ENCODE peak calls at places on chromosomes 2 and 18, in ten cellular contexts. One of them, this sample, is unnamed.

GRCh38 chr18:49029628-49030027 is 78.9 kb upstream of the SMAD7 start:
- DNase-seq in NCI-H1417: no peak
- DNase-seq in RWPE1: no peak
- DNase-seq in left cardiac atrium: no peak
- DNase-seq in NCI-H82: no peak
- DNase-seq in A172: no peak
- DNase-seq in stimulated activated CD8-positive, alpha-beta memory T cell treated with anti-CD3 and anti-CD28 coated beads, Interleukin-12 subunit alpha, Interleukin-12 subunit beta, amount 100 ng/mL, for 4 hours: no peak
- DNase-seq in D341Med: no peak
- DNase-seq in colonic mucosa: peak; percentile 12
- DNase-seq in H7: no peak
- DNase-seq in this sample: no peak

GRCh38 chr2:172230783-172231446 is 128.2 kb upstream of the DLX2 start:
- DNase-seq in stimulated activated CD8-positive, alpha-beta memory T cell treated with anti-CD3 and anti-CD28 coated beads, Interleukin-12 subunit alpha, Interleukin-12 subunit beta, amount 100 ng/mL, for 4 hours: no peak
- DNase-seq in D341Med: no peak
- DNase-seq in A172: peak; percentile 89
- DNase-seq in NCI-H82: peak; percentile 28
- DNase-seq in left cardiac atrium: no peak
- DNase-seq in NCI-H1417: no peak
- DNase-seq in H7: no peak
- DNase-seq in RWPE1: peak; percentile 53
- DNase-seq in colonic mucosa: no peak
- DNase-seq in this sample: no peak

GRCh38 chr18:58755304-58756010 is 84.2 kb downstream of the MALT1 start:
- DNase-seq in H7: no peak
- DNase-seq in D341Med: no peak
- DNase-seq in RWPE1: no peak
- DNase-seq in NCI-H82: peak; percentile 31
- DNase-seq in left cardiac atrium: peak; percentile 41
- DNase-seq in stimulated activated CD8-positive, alpha-beta memory T cell treated with anti-CD3 and anti-CD28 coated beads, Interleukin-12 subunit alpha, Interleukin-12 subunit beta, amount 100 ng/mL, for 4 hours: no peak
- DNase-seq in A172: no peak
- DNase-seq in colonic mucosa: peak; percentile 49
- DNase-seq in NCI-H1417: no peak
- DNase-seq in this sample: no peak

GRCh38 chr2:229223107-229223506 is 48.0 kb downstream of the PID1 start:
- DNase-seq in D341Med: no peak
- DNase-seq in stimulated activated CD8-positive, alpha-beta memory T cell treated with anti-CD3 and anti-CD28 coated beads, Interleukin-12 subunit alpha, Interleukin-12 subunit beta, amount 100 ng/mL, for 4 hours: no peak
- DNase-seq in left cardiac atrium: no peak
- DNase-seq in H7: no peak
- DNase-seq in colonic mucosa: no peak
- DNase-seq in NCI-H82: no peak
- DNase-seq in RWPE1: no peak
- DNase-seq in NCI-H1417: no peak
- DNase-seq in A172: no peak
- DNase-seq in this sample: no peak

GRCh38 chr2:177355874-177356273 is 36.7 kb upstream of the AGPS start:
- DNase-seq in NCI-H82: no peak
- DNase-seq in colonic mucosa: no peak
- DNase-seq in stimulated activated CD8-positive, alpha-beta memory T cell treated with anti-CD3 and anti-CD28 coated beads, Interleukin-12 subunit alpha, Interleukin-12 subunit beta, amount 100 ng/mL, for 4 hours: no peak
- DNase-seq in A172: peak; percentile 7
- DNase-seq in H7: no peak
- DNase-seq in D341Med: no peak
- DNase-seq in NCI-H1417: no peak
- DNase-seq in RWPE1: no peak
- DNase-seq in left cardiac atrium: no peak
- DNase-seq in this sample: no peak

GRCh38 chr2:88827821-88828220 is 136.3 kb downstream of the RPIA start:
- DNase-seq in NCI-H1417: no peak
- DNase-seq in RWPE1: no peak
- DNase-seq in A172: no peak
- DNase-seq in stimulated activated CD8-positive, alpha-beta memory T cell treated with anti-CD3 and anti-CD28 coated beads, Interleukin-12 subunit alpha, Interleukin-12 subunit beta, amount 100 ng/mL, for 4 hours: no peak
- DNase-seq in H7: no peak
- DNase-seq in left cardiac atrium: no peak
- DNase-seq in NCI-H82: no peak
- DNase-seq in colonic mucosa: no peak
- DNase-seq in D341Med: no peak
- DNase-seq in this sample: no peak

GRCh38 chr2:216144372-216144771 is 35.2 kb downstream of the XRCC5 start:
- DNase-seq in D341Med: no peak
- DNase-seq in RWPE1: no peak
- DNase-seq in stimulated activated CD8-positive, alpha-beta memory T cell treated with anti-CD3 and anti-CD28 coated beads, Interleukin-12 subunit alpha, Interleukin-12 subunit beta, amount 100 ng/mL, for 4 hours: no peak
- DNase-seq in NCI-H82: no peak
- DNase-seq in NCI-H1417: no peak
- DNase-seq in left cardiac atrium: no peak
- DNase-seq in H7: no peak
- DNase-seq in colonic mucosa: no peak
- DNase-seq in A172: no peak
- DNase-seq in this sample: no peak

GRCh38 chr18:7133181-7133580 is 15.6 kb upstream of the LAMA1 start:
- DNase-seq in colonic mucosa: no peak
- DNase-seq in H7: no peak
- DNase-seq in D341Med: no peak
- DNase-seq in RWPE1: no peak
- DNase-seq in A172: peak; percentile 48
- DNase-seq in NCI-H1417: no peak
- DNase-seq in NCI-H82: no peak
- DNase-seq in left cardiac atrium: no peak
- DNase-seq in stimulated activated CD8-positive, alpha-beta memory T cell treated with anti-CD3 and anti-CD28 coated beads, Interleukin-12 subunit alpha, Interleukin-12 subunit beta, amount 100 ng/mL, for 4 hours: no peak
- DNase-seq in this sample: no peak

GRCh38 chr2:216221806-216222205 is 112.7 kb downstream of the XRCC5 start:
- DNase-seq in left cardiac atrium: no peak
- DNase-seq in D341Med: no peak
- DNase-seq in NCI-H82: no peak
- DNase-seq in stimulated activated CD8-positive, alpha-beta memory T cell treated with anti-CD3 and anti-CD28 coated beads, Interleukin-12 subunit alpha, Interleukin-12 subunit beta, amount 100 ng/mL, for 4 hours: no peak
- DNase-seq in colonic mucosa: no peak
- DNase-seq in NCI-H1417: no peak
- DNase-seq in A172: peak; percentile 84
- DNase-seq in H7: no peak
- DNase-seq in RWPE1: no peak
- DNase-seq in this sample: peak; percentile 49

GRCh38 chr2:39380525-39381150 is 56.4 kb downstream of the MAP4K3 start:
- DNase-seq in NCI-H1417: no peak
- DNase-seq in D341Med: no peak
- DNase-seq in NCI-H82: no peak
- DNase-seq in RWPE1: no peak
- DNase-seq in H7: no peak
- DNase-seq in stimulated activated CD8-positive, alpha-beta memory T cell treated with anti-CD3 and anti-CD28 coated beads, Interleukin-12 subunit alpha, Interleukin-12 subunit beta, amount 100 ng/mL, for 4 hours: no peak
- DNase-seq in left cardiac atrium: no peak
- DNase-seq in colonic mucosa: no peak
- DNase-seq in A172: no peak
- DNase-seq in this sample: no peak

GRCh38 chr2:70888925-70889715 is 46.6 kb upstream of the ATP6V1B1 start:
- DNase-seq in RWPE1: no peak
- DNase-seq in colonic mucosa: no peak
- DNase-seq in NCI-H1417: peak; percentile 96
- DNase-seq in D341Med: no peak
- DNase-seq in A172: no peak
- DNase-seq in left cardiac atrium: no peak
- DNase-seq in stimulated activated CD8-positive, alpha-beta memory T cell treated with anti-CD3 and anti-CD28 coated beads, Interleukin-12 subunit alpha, Interleukin-12 subunit beta, amount 100 ng/mL, for 4 hours: no peak
- DNase-seq in H7: peak; percentile 85
- DNase-seq in NCI-H82: no peak
- DNase-seq in this sample: no peak

GRCh38 chr2:102141011-102141914 is 1.3 kb upstream of the IL1R1 start:
- DNase-seq in NCI-H82: no peak
- DNase-seq in H7: peak; percentile 38
- DNase-seq in colonic mucosa: no peak
- DNase-seq in stimulated activated CD8-positive, alpha-beta memory T cell treated with anti-CD3 and anti-CD28 coated beads, Interleukin-12 subunit alpha, Interleukin-12 subunit beta, amount 100 ng/mL, for 4 hours: no peak
- DNase-seq in D341Med: no peak
- DNase-seq in A172: no peak
- DNase-seq in RWPE1: no peak
- DNase-seq in NCI-H1417: no peak
- DNase-seq in left cardiac atrium: no peak
- DNase-seq in this sample: no peak

GRCh38 chr2:151029406-151030157 is 232.1 kb downstream of the RBM43 start:
- DNase-seq in NCI-H1417: no peak
- DNase-seq in NCI-H82: no peak
- DNase-seq in RWPE1: no peak
- DNase-seq in colonic mucosa: no peak
- DNase-seq in D341Med: no peak
- DNase-seq in H7: no peak
- DNase-seq in A172: peak; percentile 38
- DNase-seq in stimulated activated CD8-positive, alpha-beta memory T cell treated with anti-CD3 and anti-CD28 coated beads, Interleukin-12 subunit alpha, Interleukin-12 subunit beta, amount 100 ng/mL, for 4 hours: no peak
- DNase-seq in left cardiac atrium: no peak
- DNase-seq in this sample: no peak

GRCh38 chr2:43269706-43270105 is 43.3 kb upstream of the ZFP36L2 start:
- DNase-seq in RWPE1: no peak
- DNase-seq in colonic mucosa: peak; percentile 51
- DNase-seq in NCI-H1417: no peak
- DNase-seq in stimulated activated CD8-positive, alpha-beta memory T cell treated with anti-CD3 and anti-CD28 coated beads, Interleukin-12 subunit alpha, Interleukin-12 subunit beta, amount 100 ng/mL, for 4 hours: no peak
- DNase-seq in NCI-H82: no peak
- DNase-seq in H7: no peak
- DNase-seq in A172: peak; percentile 76
- DNase-seq in left cardiac atrium: peak; percentile 83
- DNase-seq in D341Med: no peak
- DNase-seq in this sample: no peak

GRCh38 chr2:1504311-1504750 is 91.1 kb downstream of the TPO start:
- DNase-seq in colonic mucosa: no peak
- DNase-seq in D341Med: no peak
- DNase-seq in H7: peak; percentile 46
- DNase-seq in NCI-H82: no peak
- DNase-seq in stimulated activated CD8-positive, alpha-beta memory T cell treated with anti-CD3 and anti-CD28 coated beads, Interleukin-12 subunit alpha, Interleukin-12 subunit beta, amount 100 ng/mL, for 4 hours: no peak
- DNase-seq in A172: no peak
- DNase-seq in NCI-H1417: no peak
- DNase-seq in RWPE1: no peak
- DNase-seq in left cardiac atrium: no peak
- DNase-seq in this sample: no peak

GRCh38 chr2:27889774-27890145 is 427 bp downstream of the RBKS start:
- DNase-seq in colonic mucosa: peak; percentile 32
- DNase-seq in A172: no peak
- DNase-seq in stimulated activated CD8-positive, alpha-beta memory T cell treated with anti-CD3 and anti-CD28 coated beads, Interleukin-12 subunit alpha, Interleukin-12 subunit beta, amount 100 ng/mL, for 4 hours: no peak
- DNase-seq in H7: no peak
- DNase-seq in NCI-H82: peak; percentile 32
- DNase-seq in RWPE1: no peak
- DNase-seq in D341Med: no peak
- DNase-seq in NCI-H1417: no peak
- DNase-seq in left cardiac atrium: peak; percentile 30
- DNase-seq in this sample: no peak

GRCh38 chr2:100271210-100271609 is 51.1 kb downstream of the LONRF2 start:
- DNase-seq in H7: no peak
- DNase-seq in NCI-H1417: no peak
- DNase-seq in stimulated activated CD8-positive, alpha-beta memory T cell treated with anti-CD3 and anti-CD28 coated beads, Interleukin-12 subunit alpha, Interleukin-12 subunit beta, amount 100 ng/mL, for 4 hours: no peak
- DNase-seq in A172: no peak
- DNase-seq in NCI-H82: no peak
- DNase-seq in D341Med: no peak
- DNase-seq in RWPE1: no peak
- DNase-seq in left cardiac atrium: no peak
- DNase-seq in colonic mucosa: no peak
- DNase-seq in this sample: no peak

GRCh38 chr2:72539145-72539552 is 286.7 kb downstream of the EXOC6B start:
- DNase-seq in left cardiac atrium: no peak
- DNase-seq in NCI-H1417: no peak
- DNase-seq in H7: peak; percentile 5
- DNase-seq in A172: peak; percentile 18
- DNase-seq in colonic mucosa: no peak
- DNase-seq in NCI-H82: no peak
- DNase-seq in D341Med: no peak
- DNase-seq in RWPE1: no peak
- DNase-seq in stimulated activated CD8-positive, alpha-beta memory T cell treated with anti-CD3 and anti-CD28 coated beads, Interleukin-12 subunit alpha, Interleukin-12 subunit beta, amount 100 ng/mL, for 4 hours: no peak
- DNase-seq in this sample: no peak

GRCh38 chr2:152594792-152595191 is 122.5 kb downstream of the PRPF40A start:
- DNase-seq in NCI-H1417: no peak
- DNase-seq in A172: no peak
- DNase-seq in left cardiac atrium: peak; percentile 53
- DNase-seq in D341Med: no peak
- DNase-seq in H7: no peak
- DNase-seq in colonic mucosa: no peak
- DNase-seq in NCI-H82: no peak
- DNase-seq in stimulated activated CD8-positive, alpha-beta memory T cell treated with anti-CD3 and anti-CD28 coated beads, Interleukin-12 subunit alpha, Interleukin-12 subunit beta, amount 100 ng/mL, for 4 hours: no peak
- DNase-seq in RWPE1: no peak
- DNase-seq in this sample: no peak

GRCh38 chr18:49243391-49243790 is 217.1 kb downstream of the DYM start:
- DNase-seq in RWPE1: no peak
- DNase-seq in H7: no peak
- DNase-seq in NCI-H82: no peak
- DNase-seq in NCI-H1417: no peak
- DNase-seq in D341Med: no peak
- DNase-seq in left cardiac atrium: no peak
- DNase-seq in stimulated activated CD8-positive, alpha-beta memory T cell treated with anti-CD3 and anti-CD28 coated beads, Interleukin-12 subunit alpha, Interleukin-12 subunit beta, amount 100 ng/mL, for 4 hours: no peak
- DNase-seq in colonic mucosa: no peak
- DNase-seq in A172: no peak
- DNase-seq in this sample: no peak

GRCh38 chr2:130892793-130893785 is 56.4 kb downstream of the ARHGEF4 start:
- DNase-seq in stimulated activated CD8-positive, alpha-beta memory T cell treated with anti-CD3 and anti-CD28 coated beads, Interleukin-12 subunit alpha, Interleukin-12 subunit beta, amount 100 ng/mL, for 4 hours: no peak
- DNase-seq in D341Med: no peak
- DNase-seq in H7: no peak
- DNase-seq in NCI-H1417: no peak
- DNase-seq in colonic mucosa: no peak
- DNase-seq in NCI-H82: no peak
- DNase-seq in RWPE1: no peak
- DNase-seq in left cardiac atrium: no peak
- DNase-seq in A172: no peak
- DNase-seq in this sample: no peak

GRCh38 chr2:10654069-10654468 is 35.7 kb downstream of the NOL10 start:
- DNase-seq in left cardiac atrium: no peak
- DNase-seq in A172: peak; percentile 88
- DNase-seq in NCI-H82: no peak
- DNase-seq in D341Med: no peak
- DNase-seq in H7: no peak
- DNase-seq in NCI-H1417: peak; percentile 15
- DNase-seq in RWPE1: peak; percentile 89
- DNase-seq in colonic mucosa: no peak
- DNase-seq in stimulated activated CD8-positive, alpha-beta memory T cell treated with anti-CD3 and anti-CD28 coated beads, Interleukin-12 subunit alpha, Interleukin-12 subunit beta, amount 100 ng/mL, for 4 hours: peak; percentile 25
- DNase-seq in this sample: no peak

GRCh38 chr2:62785216-62785615 is 79.7 kb downstream of the EHBP1 start:
- DNase-seq in H7: no peak
- DNase-seq in NCI-H1417: no peak
- DNase-seq in left cardiac atrium: no peak
- DNase-seq in stimulated activated CD8-positive, alpha-beta memory T cell treated with anti-CD3 and anti-CD28 coated beads, Interleukin-12 subunit alpha, Interleukin-12 subunit beta, amount 100 ng/mL, for 4 hours: no peak
- DNase-seq in RWPE1: no peak
- DNase-seq in A172: peak; percentile 11
- DNase-seq in colonic mucosa: no peak
- DNase-seq in D341Med: no peak
- DNase-seq in NCI-H82: no peak
- DNase-seq in this sample: no peak

GRCh38 chr2:200791905-200792304 is 19.8 kb upstream of the BZW1 start:
- DNase-seq in NCI-H1417: no peak
- DNase-seq in left cardiac atrium: no peak
- DNase-seq in D341Med: no peak
- DNase-seq in colonic mucosa: no peak
- DNase-seq in H7: no peak
- DNase-seq in RWPE1: no peak
- DNase-seq in stimulated activated CD8-positive, alpha-beta memory T cell treated with anti-CD3 and anti-CD28 coated beads, Interleukin-12 subunit alpha, Interleukin-12 subunit beta, amount 100 ng/mL, for 4 hours: no peak
- DNase-seq in NCI-H82: no peak
- DNase-seq in A172: no peak
- DNase-seq in this sample: no peak

GRCh38 chr2:11127791-11128190 is 27.5 kb upstream of the SLC66A3 start:
- DNase-seq in H7: no peak
- DNase-seq in NCI-H1417: no peak
- DNase-seq in stimulated activated CD8-positive, alpha-beta memory T cell treated with anti-CD3 and anti-CD28 coated beads, Interleukin-12 subunit alpha, Interleukin-12 subunit beta, amount 100 ng/mL, for 4 hours: no peak
- DNase-seq in NCI-H82: no peak
- DNase-seq in left cardiac atrium: no peak
- DNase-seq in A172: no peak
- DNase-seq in colonic mucosa: no peak
- DNase-seq in D341Med: no peak
- DNase-seq in RWPE1: no peak
- DNase-seq in this sample: no peak

GRCh38 chr2:26587966-26588365 is 53.2 kb downstream of the CIB4 start:
- DNase-seq in colonic mucosa: no peak
- DNase-seq in stimulated activated CD8-positive, alpha-beta memory T cell treated with anti-CD3 and anti-CD28 coated beads, Interleukin-12 subunit alpha, Interleukin-12 subunit beta, amount 100 ng/mL, for 4 hours: no peak
- DNase-seq in A172: no peak
- DNase-seq in NCI-H82: no peak
- DNase-seq in H7: no peak
- DNase-seq in D341Med: no peak
- DNase-seq in RWPE1: no peak
- DNase-seq in NCI-H1417: peak; percentile 35
- DNase-seq in left cardiac atrium: no peak
- DNase-seq in this sample: no peak

GRCh38 chr2:61938511-61938910 is 33.0 kb downstream of the COMMD1 start:
- DNase-seq in RWPE1: no peak
- DNase-seq in D341Med: no peak
- DNase-seq in stimulated activated CD8-positive, alpha-beta memory T cell treated with anti-CD3 and anti-CD28 coated beads, Interleukin-12 subunit alpha, Interleukin-12 subunit beta, amount 100 ng/mL, for 4 hours: no peak
- DNase-seq in colonic mucosa: no peak
- DNase-seq in NCI-H82: no peak
- DNase-seq in NCI-H1417: no peak
- DNase-seq in A172: no peak
- DNase-seq in H7: no peak
- DNase-seq in left cardiac atrium: no peak
- DNase-seq in this sample: no peak

GRCh38 chr2:151808258-151809072 is 19.8 kb downstream of the ARL5A start:
- DNase-seq in stimulated activated CD8-positive, alpha-beta memory T cell treated with anti-CD3 and anti-CD28 coated beads, Interleukin-12 subunit alpha, Interleukin-12 subunit beta, amount 100 ng/mL, for 4 hours: no peak
- DNase-seq in H7: no peak
- DNase-seq in NCI-H82: peak; percentile 28
- DNase-seq in D341Med: no peak
- DNase-seq in NCI-H1417: peak; percentile 12
- DNase-seq in left cardiac atrium: no peak
- DNase-seq in A172: peak; percentile 10
- DNase-seq in colonic mucosa: no peak
- DNase-seq in RWPE1: peak; percentile 28
- DNase-seq in this sample: peak; percentile 24

This sample was measured in K562.